ENCODE peak calls at places on chromosome 17, in nine cellular contexts. J is frontal cortex; G is fibroblast of pulmonary artery; Y is GM04504; L is Daoy; D is stimulated activated CD4-positive, alpha-beta T cell treated with anti-CD3 and anti-CD28 coated beads, TNF-alpha, amount 100 ng/mL, for 48 hours; K is NAMALWA; M is T-helper 1 cell; F is activated gamma-delta T cell treated with anti-CD3 and anti-CD28 coated beads, Interleukin-2, amount 50 U/mL, for 16 hours. B is an unnamed sample.

GRCh38 chr17:42182927-42183734 is 2.1 kb downstream of the HCRT start:
- DNase-seq in J (no peak), G (peak), Y (no peak), L (peak), D (no peak), K (no peak), M (no peak), F (no peak), B (no peak)

GRCh38 chr17:72119280-72119962 is 1.4 kb upstream of the SOX9 start:
- DNase-seq in J (no peak), G (no peak), Y (no peak), L (no peak), D (no peak), K (no peak), M (no peak), F (no peak), B (no peak)

GRCh38 chr17:73950515-73950914 is 253.0 kb upstream of the RPL38 start:
- DNase-seq in J (no peak), G (no peak), Y (no peak), L (no peak), D (no peak), K (no peak), M (no peak), F (no peak), B (no peak)

GRCh38 chr17:15740570-15741120 is 8.6 kb downstream of the TBC1D26 start:
- DNase-seq in J (no peak), G (no peak), Y (no peak), L (no peak), D (no peak), K (no peak), M (no peak), F (no peak), B (no peak)

GRCh38 chr17:79843475-79843916 is 4.3 kb upstream of the CBX4 start:
- DNase-seq in J (no peak), G (no peak), Y (no peak), L (peak), D (no peak), K (no peak), M (no peak), F (no peak), B (no peak)

GRCh38 chr17:34369196-34369500 is 6.1 kb upstream of the CCL1 start:
- DNase-seq in J (no peak), G (no peak), Y (no peak), L (no peak), D (no peak), K (no peak), M (no peak), F (no peak), B (no peak)

GRCh38 chr17:31596382-31597323 is 205.2 kb downstream of the RAB11FIP4 start:
- DNase-seq in J (peak), G (peak), Y (peak), L (peak), D (peak), K (peak), M (no peak), F (no peak), B (peak)

GRCh38 chr17:74466111-74466784 is at the start of gene CD300A:
- DNase-seq in J (no peak), G (no peak), Y (no peak), L (no peak), D (no peak), K (no peak), M (no peak), F (no peak), B (no peak)

GRCh38 chr17:3983945-3984484 is 19.8 kb upstream of the ATP2A3 start:
- DNase-seq in J (no peak), G (peak), Y (no peak), L (peak), D (no peak), K (no peak), M (no peak), F (no peak), B (no peak)

GRCh38 chr17:18860161-18860972 is 2.4 kb downstream of the PRPSAP2 start:
- DNase-seq in J (no peak), G (no peak), Y (no peak), L (no peak), D (no peak), K (no peak), M (no peak), F (no peak), B (peak)

GRCh38 chr17:34672176-34672785 is 92.9 kb downstream of the TMEM132E start:
- DNase-seq in J (no peak), G (no peak), Y (no peak), L (no peak), D (no peak), K (no peak), M (no peak), F (no peak), B (no peak)

GRCh38 chr17:57531648-57532486 is 213.2 kb downstream of the CCDC182 start:
- DNase-seq in J (no peak), G (no peak), Y (no peak), L (no peak), D (no peak), K (no peak), M (no peak), F (no peak), B (no peak)

GRCh38 chr17:50564916-50565315 is 4.4 kb downstream of the CACNA1G start:
- DNase-seq in J (no peak), G (peak), Y (peak), L (peak), D (no peak), K (no peak), M (no peak), F (no peak), B (peak)

GRCh38 chr17:2084129-2084765 is 29.3 kb downstream of the HIC1 start:
- DNase-seq in J (no peak), G (peak), Y (peak), L (peak), D (no peak), K (no peak), M (no peak), F (no peak), B (no peak)

GRCh38 chr17:80817861-80818260 is 173.8 kb upstream of the CHMP6 start:
- DNase-seq in J (no peak), G (peak), Y (no peak), L (peak), D (no peak), K (no peak), M (no peak), F (no peak), B (no peak)

GRCh38 chr17:8867361-8867981 is at the start of gene PIK3R6:
- DNase-seq in J (no peak), G (no peak), Y (no peak), L (no peak), D (no peak), K (no peak), M (no peak), F (no peak), B (no peak)

GRCh38 chr17:62617894-62618472 is 9.5 kb upstream of the MRC2 start:
- DNase-seq in J (no peak), G (peak), Y (no peak), L (no peak), D (no peak), K (no peak), M (no peak), F (no peak), B (no peak)

GRCh38 chr17:49224997-49225337 is 5.6 kb downstream of the PHOSPHO1 start:
- DNase-seq in J (no peak), G (no peak), Y (no peak), L (no peak), D (no peak), K (no peak), M (no peak), F (no peak), B (no peak)

GRCh38 chr17:45326566-45326965 is 9.7 kb upstream of the MAP3K14 start:
- DNase-seq in J (no peak), G (no peak), Y (no peak), L (no peak), D (no peak), K (no peak), M (no peak), F (no peak), B (no peak)

GRCh38 chr17:12348476-12348875 is 317.2 kb upstream of the MYOCD start:
- DNase-seq in J (no peak), G (peak), Y (no peak), L (no peak), D (no peak), K (no peak), M (no peak), F (no peak), B (no peak)

GRCh38 chr17:8741366-8741765 is 3.3 kb downstream of the CCDC42 start:
- DNase-seq in J (no peak), G (no peak), Y (no peak), L (no peak), D (no peak), K (no peak), M (no peak), F (no peak), B (no peak)

GRCh38 chr17:19336938-19337711 is 25.4 kb downstream of the B9D1 start:
- DNase-seq in J (peak), G (no peak), Y (no peak), L (no peak), D (no peak), K (no peak), M (no peak), F (no peak), B (peak)

GRCh38 chr17:51228177-51228576 is 31.7 kb downstream of the MBTD1 start:
- DNase-seq in J (no peak), G (peak), Y (peak), L (no peak), D (no peak), K (no peak), M (no peak), F (no peak), B (no peak)

GRCh38 chr17:21280081-21280518 is 4.4 kb upstream of the MAP2K3 start:
- DNase-seq in J (peak), G (peak), Y (no peak), L (peak), D (peak), K (peak), M (peak), F (peak), B (peak)

GRCh38 chr17:37490638-37491614 is 1.2 kb downstream of the DUSP14 start:
- DNase-seq in J (peak), G (peak), Y (peak), L (peak), D (no peak), K (peak), M (no peak), F (no peak), B (peak)

GRCh38 chr17:4678448-4679026 is 25.4 kb downstream of the PELP1 start:
- DNase-seq in J (no peak), G (peak), Y (peak), L (peak), D (peak), K (no peak), M (no peak), F (no peak), B (no peak)

B was measured in G401.